ENCODE peak calls at places on chromosome 1, in six cellular contexts. D is suprapubic skin, B is HCT116, I is fibroblast of lung, W is brain microvascular endothelial cell, P is transverse colon. G is an unnamed sample.

GRCh38 chr1:155253797-155254196 is 1.5 kb downstream of the ENTREP3 start:
- DNase-seq in D (no peak), B (no peak), I (no peak), W (no peak), P (no peak), G (no peak)

GRCh38 chr1:211378844-211379243 is 52.2 kb downstream of the TRAF5 start:
- DNase-seq in D (no peak), B (no peak), I (peak; percentile 64), W (peak; percentile 67), P (no peak), G (no peak)

GRCh38 chr1:80217377-80217986 is 1211.0 kb upstream of the ADGRL4 start:
- DNase-seq in D (no peak), B (peak; percentile 32), I (peak; percentile 59), W (peak; percentile 68), P (no peak), G (peak; percentile 62)

GRCh38 chr1:113576271-113576670 is 183.0 kb downstream of the PHTF1 start:
- DNase-seq in D (no peak), B (no peak), I (no peak), W (no peak), P (no peak), G (no peak)

GRCh38 chr1:77978293-77978968 is 441 bp downstream of the FUBP1 start:
- DNase-seq in D (peak; percentile 73), B (peak; percentile 81), I (peak; percentile 95), W (peak; percentile 89), P (peak; percentile 78), G (peak; percentile 95)

GRCh38 chr1:109171646-109172045 is 42.1 kb upstream of the SARS1 start:
- DNase-seq in D (no peak), B (no peak), I (no peak), W (no peak), P (no peak), G (no peak)

GRCh38 chr1:152699746-152700145 is 1.6 kb downstream of the LCE2A start:
- DNase-seq in D (no peak), B (no peak), I (no peak), W (no peak), P (no peak), G (no peak)

GRCh38 chr1:193241132-193241827 is 54.9 kb upstream of the B3GALT2 start:
- DNase-seq in D (no peak), B (no peak), I (no peak), W (no peak), P (no peak), G (no peak)

GRCh38 chr1:246043556-246043955 is 463.5 kb downstream of the SMYD3 start:
- DNase-seq in D (no peak), B (no peak), I (peak; percentile 36), W (no peak), P (no peak), G (no peak)

GRCh38 chr1:19441048-19441447 is 44.3 kb downstream of the CAPZB start:
- DNase-seq in D (no peak), B (no peak), I (no peak), W (no peak), P (no peak), G (no peak)

GRCh38 chr1:244060117-244060516 is 9.0 kb downstream of the ZBTB18 start:
- DNase-seq in D (no peak), B (no peak), I (no peak), W (no peak), P (no peak), G (no peak)

GRCh38 chr1:53172751-53173498 is 23.7 kb upstream of the CPT2 start:
- DNase-seq in D (no peak), B (no peak), I (no peak), W (no peak), P (peak; percentile 41), G (no peak)

GRCh38 chr1:37905624-37906196 is 41.1 kb downstream of the INPP5B start:
- DNase-seq in D (no peak), B (no peak), I (no peak), W (no peak), P (no peak), G (no peak)

GRCh38 chr1:10671090-10671489 is 125.4 kb downstream of the CASZ1 start:
- DNase-seq in D (no peak), B (no peak), I (no peak), W (no peak), P (no peak), G (no peak)

DNA sequence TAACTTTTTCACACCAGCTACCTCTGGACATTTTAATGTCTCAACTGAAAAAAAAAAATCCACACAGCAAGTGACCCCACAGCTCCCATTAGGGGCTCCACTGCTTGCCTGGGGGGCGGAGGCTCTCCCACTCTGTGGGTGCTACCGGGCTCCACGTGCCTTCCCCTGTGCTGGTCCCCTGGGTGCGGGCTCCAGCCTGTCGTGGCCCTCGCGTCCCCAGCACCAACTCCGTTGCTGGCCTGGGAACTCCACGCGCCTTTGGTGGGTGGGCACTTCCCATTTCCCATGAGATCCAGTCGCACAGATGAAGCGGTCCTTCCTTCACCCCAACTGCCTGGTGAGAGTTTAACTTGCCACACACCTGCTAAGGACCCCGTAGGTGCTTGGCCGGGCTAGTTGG is 27.1 kb upstream of the GPR153 start:
- DNase-seq in D (no peak), B (no peak), I (no peak), W (no peak), P (no peak), G (no peak)
- H3K4me3 ChIP-seq in D (no peak overlapping the region), B (no peak overlapping the region), I (no peak overlapping the region), W (no peak overlapping the region), P (no peak overlapping the region), G (no peak overlapping the region)

GRCh38 chr1:222561656-222562055 is 13.8 kb upstream of the HHIPL2 start:
- DNase-seq in D (no peak), B (no peak), I (no peak), W (no peak), P (no peak), G (no peak)
- TF ChIP-seq CTCF in D (no peak), B (no peak), I (no peak), W (no peak), P (no peak), G (no peak)

DNA sequence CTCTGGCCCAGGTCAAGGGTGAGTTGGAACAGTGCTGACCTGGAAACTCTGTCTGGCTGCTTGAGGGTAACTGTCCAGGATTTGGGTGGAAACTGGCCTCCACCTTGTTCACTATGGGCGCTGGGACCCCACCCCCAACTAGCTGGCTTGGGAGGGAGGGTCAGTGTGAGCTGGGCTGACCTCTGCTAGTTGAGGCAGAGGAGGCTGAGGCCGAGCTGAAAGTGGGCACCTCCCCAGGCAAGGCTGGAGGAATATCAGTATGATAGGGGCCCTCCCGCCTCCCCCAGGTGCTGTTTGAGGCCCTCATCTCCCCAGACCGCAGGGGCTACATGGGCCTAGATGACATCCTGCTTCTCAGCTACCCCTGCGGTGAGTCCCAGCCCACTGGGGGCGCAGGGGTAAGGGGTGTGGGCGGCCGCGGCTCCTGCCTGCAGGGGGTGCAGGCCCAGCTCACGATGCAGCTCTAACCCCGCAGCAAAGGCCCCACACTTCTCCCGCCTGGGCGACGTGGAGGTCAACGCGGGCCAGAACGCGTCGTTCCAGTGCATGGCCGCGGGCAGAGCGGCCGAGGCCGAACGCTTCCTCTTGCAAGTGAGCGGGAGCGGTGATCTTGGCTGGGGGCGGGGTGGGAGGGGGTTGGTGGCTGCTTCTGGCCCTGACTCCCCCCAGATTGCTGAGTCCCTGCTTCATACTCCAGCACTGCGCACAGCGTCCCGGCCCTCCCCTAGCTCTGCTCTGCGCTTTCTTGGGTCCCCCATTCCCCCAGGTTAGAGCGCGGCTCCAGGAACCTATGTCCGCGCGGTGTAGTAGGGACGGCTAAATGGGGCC is 22.9 kb downstream of the PTPRU start:
- DNase-seq in D (no peak), B (no peak), I (no peak), W (no peak), P (no peak), G (no peak)
- H3K4me3 ChIP-seq in D (peak overlapping the region; percentile 55), B (no peak overlapping the region), I (peak overlapping the region; percentile 67), W (peak overlapping the region; percentile 51), P (peak overlapping the region; percentile 26), G (peak overlapping the region; percentile 21)

GRCh38 chr1:226149806-226150205 is 36.7 kb downstream of the ACBD3 start:
- DNase-seq in D (no peak), B (no peak), I (no peak), W (no peak), P (no peak), G (no peak)
- TF ChIP-seq CTCF in D (no peak), B (no peak), I (peak; percentile 15), W (no peak), P (no peak), G (no peak)

GRCh38 chr1:205505791-205506190 is 1.3 kb downstream of the CDK18 start:
- DNase-seq in D (no peak), B (no peak), I (peak; percentile 29), W (no peak), P (peak; percentile 26), G (no peak)

GRCh38 chr1:205506409-205507196 is 2.1 kb downstream of the CDK18 start:
- DNase-seq in D (no peak), B (no peak), I (no peak), W (no peak), P (no peak), G (no peak)

GRCh38 chr1:205502992-205503391 is 1.5 kb upstream of the CDK18 start:
- DNase-seq in D (no peak), B (no peak), I (no peak), W (no peak), P (no peak), G (no peak)

GRCh38 chr1:205504311-205505075 is at the start of gene CDK18:
- DNase-seq in D (no peak), B (peak; percentile 73), I (peak; percentile 32), W (no peak), P (peak; percentile 91), G (no peak)

DNA sequence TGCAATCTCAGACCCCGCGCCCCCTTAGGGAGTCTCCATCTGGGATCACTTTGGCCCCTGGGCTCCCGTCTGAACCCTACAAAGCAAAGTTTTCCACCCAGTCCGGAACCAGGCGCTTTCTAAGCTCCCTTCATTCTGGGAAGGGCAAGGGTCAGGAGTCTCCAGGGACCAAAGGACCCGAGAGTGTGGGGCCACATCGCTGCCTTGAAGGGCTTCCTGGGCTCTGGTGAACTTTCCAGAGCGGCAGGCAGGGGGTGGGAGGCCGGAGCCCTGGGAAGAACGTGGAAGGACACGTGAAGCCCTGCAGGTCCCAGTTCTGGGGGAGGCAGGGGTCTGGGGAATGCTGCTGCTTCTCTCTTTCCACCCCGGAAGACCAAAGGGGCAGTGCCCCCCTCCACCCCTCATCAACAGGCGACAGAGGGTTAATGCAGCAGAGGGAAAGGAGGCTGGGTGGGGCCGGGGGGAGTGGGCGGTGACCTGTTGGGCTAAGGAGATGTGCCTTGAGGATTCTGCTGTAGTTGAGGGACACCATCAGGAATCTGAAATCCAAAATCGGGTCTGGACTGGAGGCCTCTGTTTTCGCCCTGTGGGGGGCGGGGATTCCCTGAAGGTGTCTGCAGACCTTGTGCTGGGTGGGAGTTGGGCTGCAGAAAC is 734 bp downstream of the CDK18 start:
- DNase-seq in D (no peak), B (no peak), I (no peak), W (no peak), P (no peak), G (no peak)
- H3K4me3 ChIP-seq in D (peak overlapping the region; percentile 67), B (peak overlapping the region; percentile 75), I (peak overlapping the region; percentile 60), W (peak overlapping the region; percentile 39), P (peak overlapping the region; percentile 71), G (peak overlapping the region; percentile 53)